ENCODE peak calls at places on chromosome 16, in six cellular contexts. E is A549; D is fibroblast of lung; L is effector memory CD4-positive, alpha-beta T cell; G is mammary epithelial cell; Q is PC-3. Z is an unnamed sample.

GRCh38 chr16:68257251-68257905 is 6.9 kb upstream of the SLC7A6 start:
- DNase-seq in E (no peak), D (no peak), L (no peak), G (no peak), Q (peak), Z (no peak)

GRCh38 chr16:11901091-11901490 is 14.7 kb downstream of the GSPT1 start:
- DNase-seq in E (no peak), D (peak), L (no peak), G (peak), Q (no peak), Z (no peak)

GRCh38 chr16:87043273-87044030 is 273.7 kb downstream of the C16orf95 start:
- DNase-seq in E (no peak), D (peak), L (no peak), G (no peak), Q (no peak), Z (no peak)

GRCh38 chr16:54817432-54817831 is 113.2 kb upstream of the IRX5 start:
- DNase-seq in E (peak), D (no peak), L (no peak), G (peak), Q (peak), Z (no peak)

GRCh38 chr16:9254863-9255262 is 163.4 kb downstream of the HAPSTR1 start:
- DNase-seq in E (no peak), D (no peak), L (no peak), G (no peak), Q (no peak), Z (no peak)

GRCh38 chr16:81071816-81072215 is 5.2 kb downstream of the C16orf46 start:
- DNase-seq in E (peak), D (peak), L (no peak), G (peak), Q (peak), Z (no peak)

GRCh38 chr16:59920054-59920453 is 1185.9 kb upstream of the GOT2 start:
- DNase-seq in E (no peak), D (no peak), L (no peak), G (no peak), Q (no peak), Z (no peak)

GRCh38 chr16:15598648-15599190 is 44.2 kb downstream of the MARF1 start:
- DNase-seq in E (no peak), D (no peak), L (no peak), G (no peak), Q (no peak), Z (no peak)

GRCh38 chr16:70481929-70482536 is 27.6 kb downstream of the FCSK start:
- DNase-seq in E (no peak), D (peak), L (no peak), G (peak), Q (peak), Z (no peak)

GRCh38 chr16:83951544-83951943 is 1.5 kb upstream of the OSGIN1 start:
- DNase-seq in E (no peak), D (no peak), L (no peak), G (no peak), Q (no peak), Z (no peak)

GRCh38 chr16:87864331-87864989 is 4.8 kb downstream of the SLC7A5 start:
- DNase-seq in E (peak), D (peak), L (no peak), G (no peak), Q (peak), Z (no peak)

GRCh38 chr16:89116341-89117238 is 22.9 kb downstream of the ACSF3 start:
- DNase-seq in E (no peak), D (no peak), L (no peak), G (no peak), Q (no peak), Z (no peak)
- H3K4me3 ChIP-seq in E (no peak), D (no peak), L (peak), G (no peak), Q (no peak), Z (no peak)

DNA sequence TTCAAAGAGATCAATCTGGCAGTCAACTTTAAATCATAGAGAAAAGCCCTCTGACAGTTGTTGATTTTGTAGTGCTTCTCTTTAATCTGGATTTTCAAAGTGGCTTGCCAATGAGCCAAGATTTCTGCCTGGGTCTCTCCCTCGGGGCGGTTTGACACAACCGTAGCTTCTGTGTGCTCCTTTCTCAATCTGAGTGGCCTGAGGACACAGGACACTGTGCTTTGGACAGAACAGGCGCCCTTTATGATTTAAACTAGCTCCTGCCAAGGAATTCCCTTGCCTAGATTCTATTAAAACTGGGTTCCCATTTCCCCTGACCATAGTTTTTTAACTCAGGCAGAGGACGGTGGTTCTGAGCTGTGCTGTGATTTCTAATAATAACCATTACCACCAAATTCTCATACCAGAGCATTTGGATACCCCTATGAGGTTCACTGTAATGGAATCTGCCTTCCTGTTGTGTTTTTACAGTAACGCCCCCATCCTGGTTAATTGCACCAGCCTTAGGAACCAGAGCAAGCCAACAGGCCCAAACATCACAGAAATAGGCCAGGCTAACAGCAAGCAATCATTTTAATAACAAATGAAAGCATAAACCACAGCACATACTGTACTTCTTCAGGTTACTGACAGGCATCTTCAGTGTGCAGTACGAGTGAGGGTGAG is 4.0 kb downstream of the ZFHX3 start:
- DNase-seq in E (no peak), D (peak), L (no peak), G (no peak), Q (no peak), Z (no peak)
- H3K4me3 ChIP-seq in E (no peak), D (no peak), L (no peak), G (no peak), Q (no peak), Z (no peak)

GRCh38 chr16:47072158-47072557 is 71.6 kb downstream of the NETO2 start:
- DNase-seq in E (no peak), D (no peak), L (no peak), G (no peak), Q (no peak), Z (no peak)
- H3K4me3 ChIP-seq in E (no peak), D (no peak), L (no peak), G (no peak), Q (no peak), Z (no peak)

GRCh38 chr16:74700206-74701040 is at the start of gene MLKL:
- DNase-seq in E (peak), D (peak), L (peak), G (peak), Q (peak), Z (no peak)

GRCh38 chr16:74698220-74698619 is 2.4 kb downstream of the MLKL start:
- DNase-seq in E (no peak), D (no peak), L (no peak), G (peak), Q (peak), Z (no peak)

GRCh38 chr16:74695450-74696422 is 4.9 kb downstream of the MLKL start:
- DNase-seq in E (peak), D (peak), L (peak), G (peak), Q (peak), Z (peak)

DNA sequence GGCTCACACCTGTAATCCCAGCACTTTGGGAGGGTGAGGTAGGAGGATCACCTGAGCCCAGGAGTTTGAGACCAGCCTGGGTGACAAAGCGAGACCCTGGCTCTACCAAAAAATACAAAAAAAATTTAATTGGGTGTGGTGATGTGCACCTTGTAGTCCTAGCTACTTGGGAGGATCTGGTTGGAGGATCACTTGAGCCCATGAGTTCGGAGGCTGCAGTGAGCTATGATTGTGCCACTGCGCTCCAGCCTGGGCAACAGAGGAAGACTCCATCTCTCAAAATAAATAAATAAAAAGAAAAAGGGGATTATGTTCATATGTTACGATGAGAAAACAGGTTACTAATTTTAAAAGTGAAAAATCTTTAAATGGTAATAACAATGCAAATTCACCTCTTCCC is 996 bp downstream of the MLKL start:
- DNase-seq in E (peak), D (no peak), L (no peak), G (no peak), Q (no peak), Z (no peak)
- H3K4me3 ChIP-seq in E (peak), D (peak), L (peak), G (peak), Q (peak), Z (no peak)

Z was measured in iPS DF 6.9.